ENCODE peak calls at places on chromosomes 7 and 10, in five cellular contexts. One of them, this sample, is unnamed.
A peak's percentile ranks its signal among the peaks of the same experiment; 100 is the strongest.

GRCh38 chr7:76409537-76409936 is at the start of gene SSC4D:
- DNase-seq in AG04450: no peak
- DNase-seq in lung: no peak
- DNase-seq in GM13976: no peak
- DNase-seq in AG10803: no peak
- DNase-seq in this sample: no peak

GRCh38 chr10:48523820-48524758 is 80.8 kb downstream of the ARHGAP22 start:
- DNase-seq in AG04450: no peak
- DNase-seq in lung: no peak
- DNase-seq in GM13976: peak; percentile 69
- DNase-seq in AG10803: peak; percentile 26
- DNase-seq in this sample: no peak

GRCh38 chr10:103053659-103054581 is 135.8 kb downstream of the CNNM2 start:
- DNase-seq in AG04450: peak; percentile 45
- DNase-seq in lung: peak; percentile 63
- DNase-seq in GM13976: peak; percentile 58
- DNase-seq in AG10803: peak; percentile 87
- DNase-seq in this sample: peak; percentile 65

GRCh38 chr10:48976208-48976607 is 36.6 kb upstream of the LRRC18 start:
- DNase-seq in AG04450: no peak
- DNase-seq in lung: peak; percentile 34
- DNase-seq in GM13976: no peak
- DNase-seq in AG10803: peak; percentile 26
- DNase-seq in this sample: no peak

GRCh38 chr7:13633857-13634256 is 355.6 kb downstream of the ETV1 start:
- DNase-seq in AG04450: no peak
- DNase-seq in lung: no peak
- DNase-seq in GM13976: no peak
- DNase-seq in AG10803: no peak
- DNase-seq in this sample: no peak

GRCh38 chr7:139394553-139394952 is 34.9 kb downstream of the LUC7L2 start:
- DNase-seq in AG04450: no peak
- DNase-seq in lung: no peak
- DNase-seq in GM13976: no peak
- DNase-seq in AG10803: no peak
- DNase-seq in this sample: no peak

GRCh38 chr10:3220853-3221252 is 48.3 kb upstream of the PITRM1 start:
- DNase-seq in AG04450: no peak
- DNase-seq in lung: no peak
- DNase-seq in GM13976: no peak
- DNase-seq in AG10803: peak; percentile 57
- DNase-seq in this sample: no peak

GRCh38 chr7:27109533-27110162 is 7.2 kb upstream of the HOXA2 start:
- DNase-seq in AG04450: no peak
- DNase-seq in lung: no peak
- DNase-seq in GM13976: no peak
- DNase-seq in AG10803: no peak
- DNase-seq in this sample: no peak

GRCh38 chr10:98149858-98150257 is 15.4 kb downstream of the R3HCC1L start:
- DNase-seq in AG04450: no peak
- DNase-seq in lung: no peak
- DNase-seq in GM13976: no peak
- DNase-seq in AG10803: no peak
- DNase-seq in this sample: no peak

GRCh38 chr10:98898987-98899386 is 336.7 kb downstream of the HPSE2 start:
- DNase-seq in AG04450: no peak
- DNase-seq in lung: no peak
- DNase-seq in GM13976: no peak
- DNase-seq in AG10803: no peak
- DNase-seq in this sample: no peak

GRCh38 chr7:46152671-46153070 is 231.6 kb upstream of the IGFBP3 start:
- DNase-seq in AG04450: no peak
- DNase-seq in lung: no peak
- DNase-seq in GM13976: no peak
- DNase-seq in AG10803: peak; percentile 11
- DNase-seq in this sample: no peak
- TF ChIP-seq CTCF in AG04450: peak; percentile 6
- TF ChIP-seq CTCF in lung: no peak
- TF ChIP-seq CTCF in GM13976: no peak
- TF ChIP-seq CTCF in AG10803: no peak
- TF ChIP-seq CTCF in this sample: no peak

DNA sequence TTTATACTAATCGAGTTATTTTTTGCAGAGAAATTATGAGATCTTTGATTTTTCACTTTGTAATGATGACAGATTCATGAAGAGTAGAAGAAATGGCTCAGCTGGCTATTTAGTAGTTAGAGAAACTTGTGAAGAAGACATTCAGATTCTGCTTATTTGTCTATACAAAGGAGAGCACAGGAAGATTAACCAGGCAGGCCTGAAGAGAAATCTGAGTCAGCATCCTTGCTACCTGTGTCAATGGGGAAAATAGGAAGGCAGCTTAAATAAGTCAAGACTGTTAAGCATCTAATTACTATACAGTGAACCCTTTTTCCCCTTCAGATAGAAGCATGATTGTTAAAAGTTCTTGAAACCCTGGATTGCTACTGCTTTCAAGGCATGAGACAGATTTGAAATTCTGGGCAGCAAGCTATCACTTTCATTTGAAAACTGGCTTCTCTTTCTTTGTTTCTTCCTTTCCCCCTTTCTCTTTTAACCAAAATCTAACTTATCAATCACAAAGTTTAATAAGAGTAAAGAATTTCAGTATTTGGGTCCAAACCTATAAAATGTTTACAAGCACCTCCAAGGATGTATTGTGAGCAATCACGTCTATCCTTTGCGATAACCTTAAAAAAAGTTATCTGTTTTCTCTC is 21.4 kb upstream of the RPA3 start:
- DNase-seq in AG04450: no peak
- DNase-seq in lung: no peak
- DNase-seq in GM13976: peak; percentile 12
- DNase-seq in AG10803: no peak
- DNase-seq in this sample: no peak
- TF ChIP-seq CTCF in AG04450: no peak
- TF ChIP-seq CTCF in lung: no peak
- TF ChIP-seq CTCF in GM13976: no peak
- TF ChIP-seq CTCF in AG10803: no peak
- TF ChIP-seq CTCF in this sample: no peak

GRCh38 chr7:134693256-134693655 is 46.6 kb downstream of the BPGM start:
- DNase-seq in AG04450: peak; percentile 71
- DNase-seq in lung: no peak
- DNase-seq in GM13976: no peak
- DNase-seq in AG10803: peak; percentile 93
- DNase-seq in this sample: no peak

GRCh38 chr7:134694767-134695166 is 48.1 kb downstream of the BPGM start:
- DNase-seq in AG04450: no peak
- DNase-seq in lung: no peak
- DNase-seq in GM13976: no peak
- DNase-seq in AG10803: no peak
- DNase-seq in this sample: no peak

GRCh38 chr7:134695321-134695860 is 48.7 kb downstream of the BPGM start:
- DNase-seq in AG04450: no peak
- DNase-seq in lung: no peak
- DNase-seq in GM13976: no peak
- DNase-seq in AG10803: peak; percentile 97
- DNase-seq in this sample: no peak

GRCh38 chr7:134696261-134696660 is 49.6 kb downstream of the BPGM start:
- DNase-seq in AG04450: no peak
- DNase-seq in lung: no peak
- DNase-seq in GM13976: no peak
- DNase-seq in AG10803: no peak
- DNase-seq in this sample: no peak

GRCh38 chr7:134694299-134694698 is 47.6 kb downstream of the BPGM start:
- DNase-seq in AG04450: no peak
- DNase-seq in lung: no peak
- DNase-seq in GM13976: no peak
- DNase-seq in AG10803: no peak
- DNase-seq in this sample: no peak
- TF ChIP-seq CTCF in AG04450: peak; percentile 32
- TF ChIP-seq CTCF in lung: no peak
- TF ChIP-seq CTCF in GM13976: peak; percentile 12
- TF ChIP-seq CTCF in AG10803: peak; percentile 41
- TF ChIP-seq CTCF in this sample: no peak

DNA sequence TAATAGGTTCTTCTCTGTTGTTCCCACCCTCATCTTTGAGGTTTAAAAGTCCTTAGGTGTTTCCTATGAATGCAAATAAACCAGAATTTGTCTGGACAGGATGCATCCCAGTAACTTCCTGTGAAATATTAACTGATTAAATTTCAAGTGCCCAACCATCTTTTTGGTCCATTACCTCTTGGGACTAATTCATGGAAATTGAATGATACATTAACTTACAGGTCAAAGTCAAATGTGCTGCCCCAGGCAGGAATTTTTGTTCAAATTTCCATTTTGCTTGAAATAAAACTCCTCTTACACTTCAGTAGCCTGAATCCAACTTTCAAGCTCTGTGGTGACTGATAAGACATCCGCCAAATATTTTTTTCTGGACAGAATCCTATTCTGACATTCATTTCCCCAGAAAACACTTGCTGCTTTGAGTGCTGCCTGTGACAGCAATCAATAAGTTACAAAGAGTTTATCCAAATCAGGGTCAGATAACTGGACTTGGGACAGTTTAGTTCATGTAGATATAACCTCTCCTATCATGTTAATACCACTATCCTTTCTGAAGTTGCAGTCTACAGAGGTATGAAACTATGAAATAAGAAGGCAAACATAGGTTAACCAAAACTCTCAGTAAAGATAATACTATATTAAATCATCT is 383.5 kb downstream of the POM121L12 start:
- DNase-seq in AG04450: no peak
- DNase-seq in lung: no peak
- DNase-seq in GM13976: no peak
- DNase-seq in AG10803: no peak
- DNase-seq in this sample: no peak
- TF ChIP-seq CTCF in AG04450: no peak
- TF ChIP-seq CTCF in lung: no peak
- TF ChIP-seq CTCF in GM13976: no peak
- TF ChIP-seq CTCF in AG10803: no peak
- TF ChIP-seq CTCF in this sample: no peak

GRCh38 chr10:72692897-72693598 is 1.1 kb downstream of the MCU start:
- DNase-seq in AG04450: no peak
- DNase-seq in lung: no peak
- DNase-seq in GM13976: no peak
- DNase-seq in AG10803: peak; percentile 36
- DNase-seq in this sample: no peak

GRCh38 chr10:72691470-72692056 is 380 bp upstream of the MCU start:
- DNase-seq in AG04450: no peak
- DNase-seq in lung: no peak
- DNase-seq in GM13976: no peak
- DNase-seq in AG10803: no peak
- DNase-seq in this sample: no peak

GRCh38 chr10:72693599-72693915 is 1.6 kb downstream of the MCU start:
- DNase-seq in AG04450: no peak
- DNase-seq in lung: no peak
- DNase-seq in GM13976: no peak
- DNase-seq in AG10803: peak; percentile 11
- DNase-seq in this sample: no peak

GRCh38 chr10:72690071-72690755 is 1.7 kb upstream of the MCU start:
- DNase-seq in AG04450: no peak
- DNase-seq in lung: no peak
- DNase-seq in GM13976: no peak
- DNase-seq in AG10803: no peak
- DNase-seq in this sample: no peak

DNA sequence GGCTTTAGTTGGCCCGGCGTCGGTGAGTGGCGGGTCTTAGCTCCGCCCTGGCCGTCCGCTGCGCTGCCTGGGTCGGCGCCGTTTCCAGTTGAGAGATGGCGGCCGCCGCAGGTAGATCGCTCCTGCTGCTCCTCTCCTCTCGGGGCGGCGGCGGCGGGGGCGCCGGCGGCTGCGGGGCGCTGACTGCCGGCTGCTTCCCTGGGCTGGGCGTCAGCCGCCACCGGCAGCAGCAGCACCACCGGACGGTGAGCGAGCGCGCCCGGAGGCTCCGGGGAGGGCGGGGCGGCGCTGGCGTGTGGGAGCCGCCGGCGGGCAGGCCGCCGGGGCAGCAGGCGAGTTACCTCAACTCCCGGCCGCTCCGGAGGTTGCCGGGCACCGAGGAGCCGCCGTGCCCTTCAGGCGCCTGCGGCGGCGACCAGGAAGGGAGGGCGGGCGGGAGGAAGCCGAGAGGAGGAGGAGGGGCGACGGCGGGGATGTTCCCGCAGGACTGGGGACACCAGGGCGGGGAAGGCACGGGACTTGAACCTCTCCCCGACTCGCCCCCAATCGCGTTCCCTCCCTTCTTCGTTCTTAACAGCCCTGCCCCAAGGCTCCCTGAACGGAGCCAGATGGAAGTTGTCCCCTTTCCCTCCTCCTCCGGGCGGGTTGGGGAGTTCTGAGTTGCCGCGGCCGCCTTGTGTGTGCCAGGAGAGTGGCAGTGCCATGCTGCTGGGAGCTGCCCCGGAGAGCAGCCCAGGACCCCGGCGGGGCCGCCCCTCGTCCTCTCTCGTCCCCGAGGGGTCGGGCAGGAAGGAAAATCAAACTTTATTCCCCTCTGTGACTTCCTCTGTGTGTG is at the start of gene MCU:
- DNase-seq in AG04450: peak; percentile 86
- DNase-seq in lung: peak; percentile 94
- DNase-seq in GM13976: peak; percentile 93
- DNase-seq in AG10803: peak; percentile 91
- DNase-seq in this sample: peak; percentile 86
- TF ChIP-seq CTCF in AG04450: no peak
- TF ChIP-seq CTCF in lung: no peak
- TF ChIP-seq CTCF in GM13976: no peak
- TF ChIP-seq CTCF in AG10803: no peak
- TF ChIP-seq CTCF in this sample: no peak

This sample was measured in natural killer cell.